ENCODE peak calls at places on chromosomes 16 and 17, in four cellular contexts. A is transverse colon, T is A549, R is suprapubic skin. K is an unnamed sample.

GRCh38 chr17:18240449-18240848 is 15.0 kb downstream of the LLGL1 start:
- DNase-seq in R (no peak), A (no peak), T (no peak), K (no peak)

GRCh38 chr17:77899494-77899893 is 59.0 kb upstream of the TNRC6C start:
- DNase-seq in R (no peak), A (no peak), T (no peak), K (no peak)

GRCh38 chr17:47882695-47883588 is 13.1 kb upstream of the SP2 start:
- DNase-seq in R (no peak), A (no peak), T (no peak), K (no peak)

GRCh38 chr16:52537463-52537862 is 9.5 kb downstream of the TOX3 start:
- DNase-seq in A (no peak), R (no peak), T (no peak), K (no peak)

GRCh38 chr17:78450696-78451344 is 72.4 kb downstream of the PGS1 start:
- DNase-seq in R (no peak), A (no peak), T (no peak), K (no peak)

GRCh38 chr16:58127033-58127556 is 2.1 kb downstream of the CFAP20 start:
- DNase-seq in R (no peak), T (no peak), A (no peak), K (no peak)

GRCh38 chr16:71338193-71338592 is 20.3 kb upstream of the CALB2 start:
- DNase-seq in R (no peak), T (no peak), A (no peak), K (no peak)

GRCh38 chr17:7549401-7550055 is 670 bp downstream of the TNFSF12 start:
- DNase-seq in A (peak; percentile 62), T (no peak), R (no peak), K (no peak)

GRCh38 chr17:15469260-15469659 is 1.8 kb upstream of the CDRT4 start:
- DNase-seq in T (no peak), A (no peak), R (no peak), K (no peak)

GRCh38 chr16:54805648-54806047 is 125.0 kb upstream of the IRX5 start:
- DNase-seq in R (no peak), T (no peak), A (no peak), K (no peak)

DNA sequence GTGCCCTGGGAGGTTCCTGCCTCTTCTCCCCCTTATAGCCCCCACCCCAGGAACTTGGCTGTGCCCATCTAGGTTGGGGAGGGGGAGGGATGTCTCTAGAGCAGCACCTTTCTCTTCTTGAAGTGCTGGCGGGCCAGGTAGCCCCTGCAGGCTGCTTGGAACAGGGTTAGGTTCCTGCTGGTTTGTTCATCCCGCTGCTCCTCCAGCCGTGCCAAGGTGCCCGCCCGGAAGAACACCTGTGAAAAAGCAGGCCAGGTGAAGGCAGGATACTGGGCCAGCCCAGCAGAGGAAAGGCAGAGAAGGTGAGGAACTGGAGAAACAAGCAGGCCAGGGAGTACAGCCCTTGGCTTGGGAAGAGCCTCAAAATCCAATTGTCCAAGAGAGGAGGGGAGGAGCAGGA is 56.6 kb downstream of the PIPOX start:
- DNase-seq in T (no peak), A (no peak), R (no peak), K (no peak)
- TF ChIP-seq EP300 in T (no peak), A (no peak), R (no peak), K (no peak)

GRCh38 chr17:35373532-35373983 is at the start of gene SLFN11:
- DNase-seq in R (peak; percentile 93), T (peak; percentile 63), A (peak; percentile 85), K (peak; percentile 96)
- TF ChIP-seq POLR2A in R (peak; percentile 93), T (peak; percentile 46), A (peak; percentile 83), K (peak; percentile 96)

DNA sequence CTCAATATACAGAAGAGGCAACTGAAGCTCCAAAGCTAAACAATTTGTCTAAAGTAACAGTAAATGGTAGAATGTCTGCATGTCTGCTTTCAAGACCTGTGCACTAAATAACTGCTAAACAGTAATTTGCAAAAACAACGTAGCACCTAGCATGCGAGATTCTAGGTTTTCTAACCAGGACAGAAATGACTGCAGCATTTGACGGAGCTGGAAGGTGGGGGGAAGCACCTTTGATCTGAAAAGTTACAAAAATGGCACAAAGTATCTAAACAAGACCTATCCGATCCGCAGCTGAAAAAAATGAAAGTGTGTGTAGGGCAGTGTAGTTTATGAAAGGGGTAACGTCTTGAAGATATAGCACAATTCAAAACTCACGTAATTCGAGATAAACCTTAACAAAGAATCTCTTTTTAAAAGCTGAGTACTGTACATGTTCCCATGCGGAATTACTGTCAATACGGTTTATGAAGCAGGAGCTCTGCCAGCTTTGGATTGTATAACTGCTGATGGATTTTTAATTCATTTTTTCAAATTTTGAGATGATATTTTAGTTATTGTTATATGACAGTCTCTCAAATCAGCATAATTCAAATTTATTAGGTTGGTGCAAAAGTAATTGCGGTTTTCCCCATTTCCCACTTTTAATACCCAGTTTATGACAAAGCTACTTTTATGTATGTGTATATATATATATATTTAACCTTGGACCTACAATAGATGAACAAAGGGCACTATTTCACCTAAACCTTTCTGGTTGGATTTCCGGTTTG is 1.1 kb upstream of the WIPI1 start:
- DNase-seq in R (no peak), T (no peak), A (no peak), K (no peak)
- H3K4me3 ChIP-seq in R (peak overlapping the region; percentile 72), T (peak overlapping the region; percentile 92), A (peak overlapping the region; percentile 57), K (peak overlapping the region; percentile 55)

DNA sequence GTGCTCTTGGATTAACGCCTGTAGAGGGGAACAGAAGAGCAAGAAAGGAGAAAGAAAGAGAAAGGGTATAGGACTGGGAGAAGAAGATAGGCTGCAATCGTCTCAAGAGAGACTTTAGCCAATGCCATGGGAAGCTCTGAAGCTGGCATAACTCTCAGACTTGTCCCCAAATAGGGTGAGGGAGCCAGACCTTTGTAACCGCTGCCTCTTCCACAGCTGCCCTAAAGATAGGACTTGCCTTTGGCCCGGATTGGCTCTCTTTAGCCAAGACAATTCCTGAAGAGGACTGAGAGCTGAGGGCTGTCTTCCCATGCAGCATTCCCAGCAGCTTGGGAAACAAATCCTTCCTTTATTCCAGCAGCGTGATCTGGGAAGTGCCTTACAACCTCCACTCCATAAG is 20.8 kb upstream of the MMD start:
- DNase-seq in T (no peak), A (no peak), R (no peak), K (no peak)
- TF ChIP-seq EP300 in T (no peak), A (no peak), R (no peak), K (no peak)

DNA sequence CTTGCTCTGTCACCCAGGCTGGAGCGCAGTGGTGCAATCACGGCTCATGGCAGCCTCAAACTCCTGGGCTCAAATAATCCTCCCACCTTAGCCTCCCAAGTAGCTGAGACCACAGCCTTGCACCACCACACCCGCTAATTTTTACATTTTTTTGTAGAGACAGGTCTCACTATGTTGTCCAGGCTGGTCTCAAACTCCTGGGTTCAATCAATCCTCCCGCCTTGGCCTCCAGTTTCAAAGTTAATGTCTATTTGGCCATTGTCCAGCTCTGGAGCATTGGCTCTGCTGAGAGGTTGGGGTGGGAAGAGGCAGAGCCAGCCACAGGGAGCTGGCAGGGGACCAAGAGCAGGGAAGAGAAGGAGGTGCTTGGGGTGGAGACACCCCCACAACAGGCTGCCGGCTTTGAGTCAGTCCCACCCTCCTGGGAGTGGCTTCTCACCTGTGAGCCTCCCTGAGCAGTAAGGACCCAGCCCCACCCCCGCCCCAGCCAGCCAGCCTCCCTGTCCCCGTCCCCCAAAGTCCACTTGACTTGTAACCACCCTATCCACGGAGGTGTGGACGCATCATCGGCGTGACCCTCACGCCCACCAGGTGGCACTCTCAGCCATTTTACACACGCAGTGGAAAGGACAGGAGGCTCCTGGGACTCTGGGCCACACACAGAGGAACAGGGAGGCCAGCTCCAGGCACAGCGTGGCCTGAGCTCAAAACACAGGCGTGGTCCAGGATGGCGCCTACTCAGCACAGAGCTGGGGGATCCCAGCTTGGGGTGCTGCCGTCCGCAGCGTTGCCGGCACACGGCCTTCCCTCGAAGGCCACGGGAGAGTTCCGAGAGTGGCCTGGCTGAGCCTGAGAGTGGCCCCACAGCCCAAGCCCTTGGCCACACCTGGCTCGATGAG is 22.8 kb upstream of the PVALEF start:
- DNase-seq in A (peak; percentile 81), R (no peak), T (peak; percentile 90), K (peak; percentile 76)
- TF ChIP-seq POLR2A in A (no peak), R (no peak), T (no peak), K (no peak)

DNA sequence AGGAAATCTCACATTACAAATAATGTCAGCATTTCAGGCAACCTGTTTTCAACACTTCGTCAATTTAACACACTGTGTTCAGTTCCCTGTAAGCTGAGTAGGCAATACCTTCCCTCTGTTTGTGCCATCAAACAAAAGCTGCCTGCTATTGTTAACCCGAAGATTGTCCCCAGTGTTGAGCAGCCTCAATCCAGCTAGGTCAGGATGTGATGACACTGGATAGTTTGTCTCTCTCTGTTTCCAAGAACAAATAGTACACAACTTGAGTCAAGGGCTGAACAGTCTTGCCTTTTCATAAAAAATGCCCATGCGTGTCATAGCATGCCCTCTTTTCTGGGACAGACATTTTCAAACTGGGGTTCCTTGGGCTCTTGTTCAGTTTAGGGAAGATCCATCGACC is 36.4 kb downstream of the HSD17B2 start:
- DNase-seq in A (no peak), R (no peak), T (no peak), K (no peak)
- H3K4me3 ChIP-seq in A (no peak overlapping the region), R (no peak overlapping the region), T (no peak overlapping the region), K (no peak overlapping the region)